ENCODE peak calls at places on chromosome 21, in eight cellular contexts. T is fibroblast of lung, B is mucosa of descending colon, L is thoracic aorta, U is kidney, H is esophagus squamous epithelium, X is stomach, A is tibial artery. M is an unnamed sample. For H3K4me1, the result is how much of the 10 kb centered on the place peaks cover.

GRCh38 chr21:42757422-42757821 is 104.0 kb downstream of the PDE9A start:
- DNase-seq in U (no peak), X (no peak), L (no peak), T (no peak), H (no peak), B (no peak), A (no peak), M (peak)

GRCh38 chr21:27362249-27362648 is 395.4 kb upstream of the ADAMTS5 start:
- DNase-seq in B (no peak), L (no peak), X (no peak), H (no peak), T (peak), U (no peak), A (no peak), M (no peak)

GRCh38 chr21:32114434-32115063 is 164.3 kb downstream of the MIS18A start:
- DNase-seq in T (no peak), A (no peak), H (no peak), X (no peak), B (no peak), L (no peak), U (no peak), M (no peak)

GRCh38 chr21:35738342-35738961 is 321.9 kb downstream of the SETD4 start:
- DNase-seq in A (no peak), B (no peak), H (no peak), T (no peak), U (no peak), X (no peak), L (no peak), M (no peak)

GRCh38 chr21:18832950-18833349 is 429.4 kb upstream of the TMPRSS15 start:
- DNase-seq in L (no peak), U (no peak), X (no peak), T (peak), H (no peak), A (no peak), B (no peak), M (no peak)

GRCh38 chr21:35587841-35588390 is 472.4 kb downstream of the SETD4 start:
- DNase-seq in X (no peak), T (no peak), U (no peak), H (no peak), B (no peak), L (no peak), A (no peak), M (no peak)

GRCh38 chr21:42646076-42646825 is 7.2 kb upstream of the PDE9A start:
- DNase-seq in L (no peak), T (no peak), U (peak), A (no peak), X (no peak), B (peak), H (no peak), M (no peak)

GRCh38 chr21:31354604-31355443 is 10.8 kb upstream of the TIAM1 start:
- DNase-seq in H (no peak), A (no peak), B (no peak), X (peak), U (no peak), T (peak), L (no peak), M (no peak)

GRCh38 chr21:36504067-36505058 is 24.4 kb upstream of the CLDN14 start:
- DNase-seq in H (no peak), X (no peak), B (no peak), A (no peak), T (peak), U (no peak), L (no peak), M (no peak)

GRCh38 chr21:43290529-43291346 is 121.9 kb downstream of the CRYAA start:
- DNase-seq in T (no peak), L (no peak), U (peak), H (no peak), A (no peak), B (peak), X (no peak), M (peak)

GRCh38 chr21:34129971-34130597 is 56.7 kb downstream of the MRPS6 start:
- DNase-seq in X (no peak), L (no peak), B (no peak), U (no peak), A (no peak), T (peak), H (no peak), M (no peak)

GRCh38 chr21:33936221-33937038 is 20.8 kb upstream of the ATP5PO start:
- DNase-seq in T (no peak), L (no peak), A (peak), X (no peak), H (no peak), U (no peak), B (no peak), M (no peak)

GRCh38 chr21:41894922-41895557 is 15.9 kb upstream of the PRDM15 start:
- DNase-seq in U (no peak), B (no peak), L (no peak), X (no peak), A (no peak), T (peak), H (no peak), M (no peak)

GRCh38 chr21:27806261-27806660 is 839.4 kb upstream of the ADAMTS5 start:
- DNase-seq in L (no peak), A (no peak), T (no peak), X (no peak), U (no peak), H (no peak), B (no peak), M (no peak)

GRCh38 chr21:20083925-20084324 is 914.3 kb upstream of the NCAM2 start:
- DNase-seq in A (no peak), U (no peak), X (no peak), B (no peak), L (no peak), T (no peak), H (no peak), M (no peak)

GRCh38 chr21:31180256-31181088 is 142.2 kb upstream of the KRTAP19-8 start:
- DNase-seq in U (no peak), H (no peak), B (no peak), L (no peak), X (no peak), A (no peak), T (peak), M (no peak)

GRCh38 chr21:28832013-28832714 is 160.5 kb downstream of the LTN1 start:
- DNase-seq in L (no peak), A (no peak), H (no peak), T (no peak), U (no peak), X (no peak), B (no peak), M (no peak)

GRCh38 chr21:26842976-26843911 is 2.0 kb downstream of the ADAMTS1 start:
- DNase-seq in X (peak), U (peak), L (peak), T (peak), B (peak), A (peak), H (no peak), M (peak)

GRCh38 chr21:42744520-42745445 is 91.4 kb downstream of the PDE9A start:
- DNase-seq in B (peak), U (peak), L (no peak), X (no peak), A (no peak), H (no peak), T (no peak), M (no peak)

GRCh38 chr21:31593161-31593560 is 66.3 kb upstream of the SOD1 start:
- DNase-seq in A (no peak), T (no peak), L (no peak), H (no peak), X (no peak), B (no peak), U (no peak), M (no peak)

GRCh38 chr21:33198346-33199135 is 31.2 kb upstream of the IFNAR2 start:
- DNase-seq in B (no peak), T (peak), U (no peak), L (no peak), H (no peak), X (no peak), A (peak), M (peak)

GRCh38 chr21:27804515-27804914 is 837.6 kb upstream of the ADAMTS5 start:
- DNase-seq in T (no peak), X (no peak), U (no peak), H (no peak), B (no peak), A (no peak), L (no peak), M (no peak)

GRCh38 chr21:43574741-43575465 is 84.4 kb downstream of the HSF2BP start:
- DNase-seq in U (no peak), T (no peak), A (peak), B (no peak), H (no peak), X (no peak), L (no peak), M (peak)

GRCh38 chr21:39024538-39024937 is 158.7 kb downstream of the PSMG1 start:
- DNase-seq in X (no peak), T (no peak), U (no peak), L (no peak), H (no peak), A (no peak), B (no peak), M (no peak)

GRCh38 chr21:39021475-39021832 is 161.8 kb downstream of the PSMG1 start:
- DNase-seq in T (no peak), L (no peak), A (no peak), X (no peak), B (peak), U (no peak), H (no peak), M (no peak)

GRCh38 chr21:39022035-39022900 is 161.0 kb downstream of the PSMG1 start:
- DNase-seq in A (no peak), U (peak), B (peak), H (no peak), T (no peak), X (no peak), L (no peak), M (no peak)

GRCh38 chr21:39025198-39025597 is 158.1 kb downstream of the PSMG1 start:
- DNase-seq in X (no peak), H (no peak), L (no peak), A (no peak), T (no peak), U (no peak), B (no peak), M (no peak)

GRCh38 chr21:39022901-39023693 is 160.2 kb downstream of the PSMG1 start:
- DNase-seq in L (peak), A (no peak), X (no peak), U (peak), T (peak), H (no peak), B (peak), M (peak)
- TF ChIP-seq CTCF in L (no peak), A (no peak), X (no peak), U (peak), T (peak), H (peak), B (no peak), M (peak)

DNA sequence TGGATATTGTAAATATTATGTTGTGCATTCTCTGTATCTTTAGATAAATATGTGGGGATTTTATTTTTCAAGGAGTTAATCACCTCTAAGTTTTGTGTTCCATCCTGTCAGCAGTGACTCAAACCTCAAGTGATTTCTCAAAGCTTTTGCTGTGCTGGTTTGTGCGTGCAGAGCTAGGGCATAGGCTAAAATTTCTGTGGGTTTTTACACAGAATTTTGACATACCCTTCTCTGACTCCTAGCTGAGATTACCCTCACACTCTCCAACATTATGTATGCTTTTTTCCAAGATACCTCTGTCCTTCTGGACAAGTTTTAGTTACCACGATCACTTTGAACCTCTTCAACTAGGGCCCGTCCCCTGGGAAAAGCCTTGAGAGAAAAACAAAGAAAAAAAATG is 384.9 kb downstream of the NCAM2 start:
- DNase-seq in X (no peak), B (no peak), A (no peak), L (no peak), H (no peak), U (no peak), T (peak), M (no peak)
- H3K4me1 ChIP-seq in X (under half), B (under half), A (under half), L (under half), H (under half), U (under half), T (under half), M (under half)

GRCh38 chr21:44751799-44752636 is 40.6 kb upstream of the TSPEAR start:
- DNase-seq in H (no peak), A (peak), T (no peak), X (no peak), U (no peak), B (no peak), L (no peak), M (no peak)

GRCh38 chr21:44750675-44751025 is 39.3 kb upstream of the TSPEAR start:
- DNase-seq in H (no peak), T (no peak), X (no peak), A (no peak), L (no peak), B (no peak), U (no peak), M (no peak)

GRCh38 chr21:44753357-44753756 is 42.0 kb upstream of the TSPEAR start:
- DNase-seq in H (no peak), L (no peak), X (no peak), T (no peak), A (peak), U (no peak), B (no peak), M (no peak)

GRCh38 chr21:44751186-44751798 is 39.9 kb upstream of the TSPEAR start:
- DNase-seq in B (no peak), H (no peak), X (no peak), T (no peak), L (no peak), U (peak), A (no peak), M (no peak)

GRCh38 chr21:44752701-44753235 is 41.4 kb upstream of the TSPEAR start:
- DNase-seq in A (peak), L (no peak), T (no peak), H (no peak), X (no peak), U (no peak), B (no peak), M (no peak)
- TF ChIP-seq CTCF in A (no peak), L (no peak), T (no peak), H (no peak), X (no peak), U (no peak), B (no peak), M (no peak)

GRCh38 chr21:44870748-44871495 is 2.6 kb downstream of the PTTG1IP start:
- DNase-seq in X (peak), H (no peak), L (no peak), U (peak), T (no peak), A (no peak), B (peak), M (no peak)
- H3K4me1 ChIP-seq in X (half or more), H (under half), L (half or more), U (half or more), T (under half), A (half or more), B (under half), M (half or more)

GRCh38 chr21:44838038-44838895 is 20.4 kb upstream of the SUMO3 start:
- DNase-seq in A (no peak), T (no peak), L (no peak), B (no peak), U (peak), H (no peak), X (no peak), M (no peak)

GRCh38 chr21:44836666-44837471 is 19.0 kb upstream of the SUMO3 start:
- DNase-seq in L (no peak), T (peak), H (no peak), A (no peak), X (no peak), U (peak), B (no peak), M (no peak)

GRCh38 chr21:44837537-44837936 is 19.7 kb upstream of the SUMO3 start:
- DNase-seq in T (no peak), A (no peak), U (peak), L (no peak), H (no peak), B (no peak), X (no peak), M (no peak)

GRCh38 chr21:44840771-44841170 is 22.9 kb upstream of the SUMO3 start:
- DNase-seq in L (no peak), U (peak), B (no peak), H (no peak), T (no peak), A (no peak), X (no peak), M (no peak)

DNA sequence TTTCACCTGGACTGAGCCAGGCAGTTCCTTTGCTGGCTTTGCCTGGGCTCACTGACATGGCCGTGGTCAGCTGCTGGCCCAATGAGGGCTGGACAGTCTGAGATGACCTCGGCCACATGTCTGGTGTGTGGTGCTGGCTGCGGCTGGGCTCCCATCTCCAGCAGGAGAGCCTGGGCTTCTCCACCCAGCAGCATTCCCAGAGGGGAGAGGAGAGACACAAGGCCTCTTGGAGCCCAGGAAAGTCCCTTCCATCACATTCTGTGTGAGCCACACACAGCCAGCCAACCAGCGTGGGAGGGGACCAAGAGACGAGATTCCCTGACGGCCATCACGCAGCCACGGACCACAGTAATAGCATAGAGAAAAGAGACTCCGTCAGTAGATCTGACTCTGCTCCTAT is 21.1 kb upstream of the SUMO3 start:
- DNase-seq in H (no peak), B (no peak), T (no peak), L (no peak), U (no peak), X (no peak), A (no peak), M (no peak)
- TF ChIP-seq CTCF in H (no peak), B (no peak), T (no peak), L (no peak), U (no peak), X (no peak), A (no peak), M (no peak)

M was measured in lower lobe of right lung.